ENCODE peak calls at places on chromosome 3, in nine cellular contexts. One of them, this sample, is unnamed.

GRCh38 chr3:52843116-52843865 is 8.5 kb upstream of the MUSTN1 start:
- DNase-seq in right cardiac atrium: peak
- DNase-seq in GM12891: no peak
- DNase-seq in nucleus accumbens: no peak
- DNase-seq in iris pigment epithelial cell: no peak
- DNase-seq in stimulated activated naive CD4-positive, alpha-beta T cell: no peak
- DNase-seq in ecto neural progenitor cell: no peak
- DNase-seq in NCI-H2029: no peak
- DNase-seq in naive thymus-derived CD8-positive, alpha-beta T cell: no peak
- DNase-seq in this sample: no peak

GRCh38 chr3:106518516-106518915 is 649.7 kb upstream of the CBLB start:
- DNase-seq in right cardiac atrium: no peak
- DNase-seq in GM12891: no peak
- DNase-seq in nucleus accumbens: no peak
- DNase-seq in iris pigment epithelial cell: peak
- DNase-seq in stimulated activated naive CD4-positive, alpha-beta T cell: no peak
- DNase-seq in ecto neural progenitor cell: no peak
- DNase-seq in NCI-H2029: no peak
- DNase-seq in naive thymus-derived CD8-positive, alpha-beta T cell: no peak
- DNase-seq in this sample: no peak

GRCh38 chr3:169440926-169441325 is 222.6 kb downstream of the MECOM start:
- DNase-seq in right cardiac atrium: no peak
- DNase-seq in GM12891: no peak
- DNase-seq in nucleus accumbens: no peak
- DNase-seq in iris pigment epithelial cell: no peak
- DNase-seq in stimulated activated naive CD4-positive, alpha-beta T cell: no peak
- DNase-seq in ecto neural progenitor cell: no peak
- DNase-seq in NCI-H2029: no peak
- DNase-seq in naive thymus-derived CD8-positive, alpha-beta T cell: no peak
- DNase-seq in this sample: no peak

GRCh38 chr3:66036586-66037061 is 2.1 kb downstream of the MAGI1 start:
- DNase-seq in right cardiac atrium: no peak
- DNase-seq in GM12891: no peak
- DNase-seq in nucleus accumbens: no peak
- DNase-seq in iris pigment epithelial cell: peak
- DNase-seq in stimulated activated naive CD4-positive, alpha-beta T cell: no peak
- DNase-seq in ecto neural progenitor cell: peak
- DNase-seq in NCI-H2029: no peak
- DNase-seq in naive thymus-derived CD8-positive, alpha-beta T cell: no peak
- DNase-seq in this sample: peak

GRCh38 chr3:148791296-148791695 is 36.3 kb upstream of the CPB1 start:
- DNase-seq in right cardiac atrium: no peak
- DNase-seq in GM12891: no peak
- DNase-seq in nucleus accumbens: peak
- DNase-seq in iris pigment epithelial cell: peak
- DNase-seq in stimulated activated naive CD4-positive, alpha-beta T cell: no peak
- DNase-seq in ecto neural progenitor cell: no peak
- DNase-seq in NCI-H2029: no peak
- DNase-seq in naive thymus-derived CD8-positive, alpha-beta T cell: no peak
- DNase-seq in this sample: no peak

GRCh38 chr3:98763076-98763475 is at the start of gene ST3GAL6:
- DNase-seq in right cardiac atrium: no peak
- DNase-seq in GM12891: no peak
- DNase-seq in nucleus accumbens: no peak
- DNase-seq in iris pigment epithelial cell: peak
- DNase-seq in stimulated activated naive CD4-positive, alpha-beta T cell: no peak
- DNase-seq in ecto neural progenitor cell: no peak
- DNase-seq in NCI-H2029: no peak
- DNase-seq in naive thymus-derived CD8-positive, alpha-beta T cell: no peak
- DNase-seq in this sample: no peak

GRCh38 chr3:123652346-123652984 is 67.6 kb upstream of the HACD2 start:
- DNase-seq in right cardiac atrium: peak
- DNase-seq in GM12891: peak
- DNase-seq in nucleus accumbens: peak
- DNase-seq in iris pigment epithelial cell: peak
- DNase-seq in stimulated activated naive CD4-positive, alpha-beta T cell: no peak
- DNase-seq in ecto neural progenitor cell: peak
- DNase-seq in NCI-H2029: peak
- DNase-seq in naive thymus-derived CD8-positive, alpha-beta T cell: no peak
- DNase-seq in this sample: peak

GRCh38 chr3:165439765-165440164 is 243.6 kb upstream of the SLITRK3 start:
- DNase-seq in right cardiac atrium: no peak
- DNase-seq in GM12891: no peak
- DNase-seq in nucleus accumbens: no peak
- DNase-seq in iris pigment epithelial cell: no peak
- DNase-seq in stimulated activated naive CD4-positive, alpha-beta T cell: no peak
- DNase-seq in ecto neural progenitor cell: no peak
- DNase-seq in NCI-H2029: no peak
- DNase-seq in naive thymus-derived CD8-positive, alpha-beta T cell: no peak
- DNase-seq in this sample: no peak

GRCh38 chr3:122021811-122022401 is at the start of gene ILDR1:
- DNase-seq in right cardiac atrium: peak
- DNase-seq in GM12891: peak
- DNase-seq in nucleus accumbens: no peak
- DNase-seq in iris pigment epithelial cell: no peak
- DNase-seq in stimulated activated naive CD4-positive, alpha-beta T cell: no peak
- DNase-seq in ecto neural progenitor cell: no peak
- DNase-seq in NCI-H2029: peak
- DNase-seq in naive thymus-derived CD8-positive, alpha-beta T cell: no peak
- DNase-seq in this sample: peak

GRCh38 chr3:168545591-168545990 is 449.9 kb upstream of the GOLIM4 start:
- DNase-seq in right cardiac atrium: no peak
- DNase-seq in GM12891: no peak
- DNase-seq in nucleus accumbens: peak
- DNase-seq in iris pigment epithelial cell: peak
- DNase-seq in stimulated activated naive CD4-positive, alpha-beta T cell: no peak
- DNase-seq in ecto neural progenitor cell: no peak
- DNase-seq in NCI-H2029: no peak
- DNase-seq in naive thymus-derived CD8-positive, alpha-beta T cell: no peak
- DNase-seq in this sample: no peak

GRCh38 chr3:162103808-162104207 is 607.2 kb downstream of the OTOL1 start:
- DNase-seq in right cardiac atrium: no peak
- DNase-seq in GM12891: no peak
- DNase-seq in nucleus accumbens: no peak
- DNase-seq in iris pigment epithelial cell: no peak
- DNase-seq in stimulated activated naive CD4-positive, alpha-beta T cell: no peak
- DNase-seq in ecto neural progenitor cell: no peak
- DNase-seq in NCI-H2029: no peak
- DNase-seq in naive thymus-derived CD8-positive, alpha-beta T cell: no peak
- DNase-seq in this sample: no peak

GRCh38 chr3:30614943-30615342 is 8.5 kb downstream of the TGFBR2 start:
- DNase-seq in right cardiac atrium: no peak
- DNase-seq in GM12891: no peak
- DNase-seq in nucleus accumbens: no peak
- DNase-seq in iris pigment epithelial cell: peak
- DNase-seq in stimulated activated naive CD4-positive, alpha-beta T cell: no peak
- DNase-seq in ecto neural progenitor cell: no peak
- DNase-seq in NCI-H2029: no peak
- DNase-seq in naive thymus-derived CD8-positive, alpha-beta T cell: no peak
- DNase-seq in this sample: no peak

This sample was measured in hepatocyte.